ENCODE peak calls at places on chromosomes 12 and 14, in six cellular contexts. Z is mammary epithelial cell, E is fibroblast of lung, D is pancreas, A is left lung, V is heart right ventricle. N is an unnamed sample.

GRCh38 chr14:59438148-59438766 is 26.9 kb downstream of the GPR135 start:
- DNase-seq in Z (peak; percentile 74), E (peak; percentile 91), D (no peak), A (no peak), V (no peak), N (no peak)

GRCh38 chr12:44696542-44696941 is 179.6 kb downstream of the NELL2 start:
- DNase-seq in Z (no peak), E (no peak), D (no peak), A (no peak), V (no peak), N (no peak)

GRCh38 chr12:30753233-30753632 is 1.5 kb downstream of the CAPRIN2 start:
- DNase-seq in Z (peak; percentile 13), E (peak; percentile 56), D (no peak), A (no peak), V (no peak), N (no peak)

GRCh38 chr12:123131879-123132402 is 18.9 kb downstream of the PITPNM2 start:
- DNase-seq in Z (peak; percentile 46), E (no peak), D (no peak), A (peak; percentile 75), V (no peak), N (peak; percentile 56)

GRCh38 chr12:111937429-111937828 is 75.5 kb downstream of the TMEM116 start:
- DNase-seq in Z (no peak), E (peak; percentile 65), D (no peak), A (no peak), V (no peak), N (no peak)

GRCh38 chr12:32146074-32146873 is 39.6 kb downstream of the BICD1 start:
- DNase-seq in Z (no peak), E (no peak), D (no peak), A (no peak), V (no peak), N (no peak)

GRCh38 chr12:71220295-71220694 is 62.5 kb upstream of the TSPAN8 start:
- DNase-seq in Z (no peak), E (no peak), D (no peak), A (no peak), V (no peak), N (no peak)

GRCh38 chr14:34227834-34228662 is 234.0 kb downstream of the SPTSSA start:
- DNase-seq in Z (peak; percentile 50), E (peak; percentile 49), D (peak; percentile 77), A (peak; percentile 43), V (peak; percentile 73), N (peak; percentile 56)

GRCh38 chr14:101196795-101197590 is 293.5 kb upstream of the RTL1 start:
- DNase-seq in Z (no peak), E (peak; percentile 11), D (peak; percentile 42), A (peak; percentile 21), V (no peak), N (no peak)

GRCh38 chr12:20212036-20212435 is 156.3 kb upstream of the PDE3A start:
- DNase-seq in Z (no peak), E (peak; percentile 73), D (no peak), A (no peak), V (no peak), N (no peak)

GRCh38 chr12:32139064-32139421 is 32.4 kb downstream of the BICD1 start:
- DNase-seq in Z (no peak), E (peak; percentile 66), D (no peak), A (no peak), V (peak; percentile 11), N (no peak)

GRCh38 chr14:77682158-77682553 is 25.7 kb downstream of the ALKBH1 start:
- DNase-seq in Z (peak; percentile 60), E (peak; percentile 67), D (no peak), A (no peak), V (no peak), N (no peak)

GRCh38 chr14:50053935-50054334 is 62.4 kb downstream of the VCPKMT start:
- DNase-seq in Z (no peak), E (no peak), D (no peak), A (no peak), V (no peak), N (no peak)

GRCh38 chr14:54252072-54252730 is 144.6 kb upstream of the CDKN3 start:
- DNase-seq in Z (peak; percentile 88), E (peak; percentile 98), D (no peak), A (no peak), V (no peak), N (no peak)

GRCh38 chr12:52836042-52836466 is 1.9 kb upstream of the KRT79 start:
- DNase-seq in Z (peak; percentile 8), E (peak; percentile 85), D (no peak), A (no peak), V (no peak), N (no peak)

GRCh38 chr12:102642199-102642598 is 161.8 kb upstream of the IGF1 start:
- DNase-seq in Z (no peak), E (no peak), D (no peak), A (no peak), V (no peak), N (no peak)

GRCh38 chr12:77294016-77294415 is 228.6 kb upstream of the E2F7 start:
- DNase-seq in Z (peak; percentile 27), E (peak; percentile 64), D (no peak), A (no peak), V (no peak), N (no peak)

GRCh38 chr12:95763809-95764253 is 26.7 kb downstream of the NTN4 start:
- DNase-seq in Z (peak; percentile 91), E (peak; percentile 80), D (no peak), A (no peak), V (peak; percentile 56), N (peak; percentile 53)

GRCh38 chr12:41917827-41918445 is 226.7 kb downstream of the GXYLT1 start:
- DNase-seq in Z (no peak), E (peak; percentile 39), D (no peak), A (no peak), V (no peak), N (no peak)

GRCh38 chr12:104121001-104121400 is 17.0 kb downstream of the NFYB start:
- DNase-seq in Z (peak; percentile 26), E (peak; percentile 83), D (no peak), A (no peak), V (no peak), N (no peak)

GRCh38 chr14:71533396-71533795 is 398.8 kb upstream of the RGS6 start:
- DNase-seq in Z (peak; percentile 40), E (peak; percentile 88), D (no peak), A (no peak), V (no peak), N (no peak)

GRCh38 chr12:16562413-16562812 is 43.5 kb downstream of the LMO3 start:
- DNase-seq in Z (no peak), E (no peak), D (no peak), A (no peak), V (no peak), N (no peak)

GRCh38 chr14:20428010-20428365 is 8.0 kb downstream of the KLHL33 start:
- DNase-seq in Z (no peak), E (no peak), D (no peak), A (no peak), V (no peak), N (no peak)

GRCh38 chr14:41423503-41423902 is 183.2 kb upstream of the LRFN5 start:
- DNase-seq in Z (no peak), E (peak; percentile 0), D (no peak), A (no peak), V (no peak), N (no peak)

GRCh38 chr12:124747426-124748161 is 116.1 kb downstream of the SCARB1 start:
- DNase-seq in Z (peak; percentile 98), E (peak; percentile 99), D (no peak), A (no peak), V (no peak), N (no peak)

GRCh38 chr12:132321321-132322118 is 7.9 kb downstream of the GALNT9 start:
- DNase-seq in Z (no peak), E (no peak), D (no peak), A (no peak), V (no peak), N (no peak)

GRCh38 chr12:132324841-132325732 is 4.3 kb downstream of the GALNT9 start:
- DNase-seq in Z (no peak), E (no peak), D (no peak), A (no peak), V (no peak), N (no peak)

GRCh38 chr12:132322206-132323132 is 6.9 kb downstream of the GALNT9 start:
- DNase-seq in Z (no peak), E (no peak), D (no peak), A (no peak), V (no peak), N (peak; percentile 5)

GRCh38 chr12:132324173-132324572 is 5.2 kb downstream of the GALNT9 start:
- DNase-seq in Z (no peak), E (no peak), D (no peak), A (no peak), V (no peak), N (no peak)

GRCh38 chr12:132323171-132324010 is 6.0 kb downstream of the GALNT9 start:
- DNase-seq in Z (no peak), E (no peak), D (no peak), A (no peak), V (no peak), N (no peak)
- H3K4me3 ChIP-seq in Z (no peak overlapping the region), E (no peak overlapping the region), D (no peak overlapping the region), A (no peak overlapping the region), V (no peak overlapping the region), N (no peak overlapping the region)

DNA sequence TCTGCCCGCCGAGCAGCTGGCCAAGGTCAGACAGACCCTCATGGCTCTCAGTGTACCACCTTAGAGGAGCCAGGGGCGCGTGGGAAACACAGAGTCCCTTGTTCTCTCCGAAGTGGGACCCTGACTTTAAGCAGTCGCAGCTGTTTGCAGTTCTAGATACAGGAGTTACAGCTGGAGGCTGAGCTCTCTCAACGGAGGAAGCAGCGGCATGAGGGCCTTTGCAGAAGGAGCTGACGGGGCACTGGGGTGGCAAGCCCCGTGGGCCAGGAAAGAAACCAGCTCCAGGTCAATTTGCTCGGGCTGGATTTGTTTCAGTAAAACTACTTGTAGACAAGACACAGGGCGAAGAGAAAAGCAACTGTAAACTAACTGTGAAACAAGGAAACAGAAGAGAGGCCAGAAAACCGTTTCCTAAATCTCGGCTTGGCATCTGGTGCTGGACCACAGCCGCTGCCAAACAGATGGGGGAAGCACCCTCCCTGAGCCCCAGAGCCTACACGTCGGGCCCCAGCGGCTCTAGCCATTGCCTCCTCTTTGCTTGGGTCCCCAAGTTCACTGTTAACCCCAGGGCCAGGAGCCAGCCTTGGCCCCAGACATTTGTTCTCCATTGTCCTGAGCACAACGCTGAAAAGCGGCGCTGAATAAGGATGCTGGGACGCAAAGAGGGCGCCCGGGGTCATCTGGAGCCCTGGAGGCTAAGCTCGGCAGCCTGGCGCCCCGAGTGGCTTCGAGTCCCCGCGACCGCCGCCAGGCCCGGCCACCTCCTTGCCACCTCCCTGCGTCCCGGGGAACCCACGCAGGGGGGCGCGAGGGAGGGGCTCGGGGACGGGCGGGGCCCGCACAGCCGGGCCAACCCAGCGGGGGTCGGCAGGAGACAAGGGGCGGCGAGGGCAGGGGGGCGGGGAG is 914 bp upstream of the PACS2 start:
- DNase-seq in Z (no peak), E (no peak), D (no peak), A (peak; percentile 64), V (no peak), N (peak; percentile 73)
- H3K4me1 ChIP-seq in Z (peaks cover 31% of the 10 kb centered on the region), E (peaks cover 16% of the 10 kb centered on the region), D (peaks cover 13% of the 10 kb centered on the region), A (peaks cover 37% of the 10 kb centered on the region), V (peaks cover 37% of the 10 kb centered on the region), N (peaks cover 24% of the 10 kb centered on the region)

GRCh38 chr14:18660585-18660922 is 59.6 kb downstream of the OR11H12 start:
- DNase-seq in Z (no peak), E (no peak), D (no peak), A (no peak), V (no peak), N (no peak)
- TF ChIP-seq CTCF in Z (no peak), E (no peak), D (no peak), A (no peak), V (no peak), N (no peak)

GRCh38 chr12:92142251-92142896 is 3.3 kb downstream of the BTG1 start:
- DNase-seq in Z (no peak), E (no peak), D (no peak), A (no peak), V (no peak), N (no peak)
- H3K4me3 ChIP-seq in Z (peak overlapping the region; percentile 100), E (peak overlapping the region; percentile 85), D (peak overlapping the region; percentile 23), A (peak overlapping the region; percentile 85), V (peak overlapping the region; percentile 83), N (peak overlapping the region; percentile 86)

GRCh38 chr14:96256420-96256819 is 410 bp downstream of the BDKRB1 start:
- DNase-seq in Z (peak; percentile 79), E (no peak), D (no peak), A (no peak), V (no peak), N (no peak)
- H3K4me1 ChIP-seq in Z (peaks cover 31% of the 10 kb centered on the region), E (peaks cover 35% of the 10 kb centered on the region), D (peaks cover 6% of the 10 kb centered on the region), A (no peaks in the 10 kb centered on the region), V (peaks cover 6% of the 10 kb centered on the region), N (no peaks in the 10 kb centered on the region)

N was measured in psoas muscle.